ENCODE peak calls at places on chromosomes 7 and 10, in eight cellular contexts. L is fibroblast of mammary gland; K is adipocyte; W is CD4-positive, CD25-positive, alpha-beta regulatory T cell; P is CD8-positive, alpha-beta T cell; J is uterus; M is epithelial cell of esophagus; Y is breast epithelium. B is an unnamed sample.

GRCh38 chr10:49608166-49608758 is 1.8 kb upstream of the SLC18A3 start:
- DNase-seq in L (no peak), K (no peak), W (no peak), P (no peak), J (no peak), M (no peak), Y (no peak), B (no peak)

GRCh38 chr10:84156768-84157167 is 16.8 kb upstream of the GPR15LG start:
- DNase-seq in L (peak; percentile 47), K (peak; percentile 4), W (no peak), P (peak; percentile 17), J (no peak), M (peak; percentile 36), Y (no peak), B (peak; percentile 88)

GRCh38 chr10:72229261-72230251 is 13.5 kb upstream of the ASCC1 start:
- DNase-seq in L (peak; percentile 49), K (peak; percentile 42), W (no peak), P (no peak), J (no peak), M (peak; percentile 14), Y (no peak), B (no peak)

GRCh38 chr10:75254739-75255138 is 19.0 kb upstream of the COMTD1 start:
- DNase-seq in L (no peak), K (no peak), W (no peak), P (no peak), J (no peak), M (peak; percentile 38), Y (no peak), B (no peak)

GRCh38 chr7:15228891-15229290 is 326.3 kb upstream of the DGKB start:
- DNase-seq in L (peak; percentile 6), K (no peak), W (no peak), P (no peak), J (no peak), M (no peak), Y (no peak), B (no peak)

GRCh38 chr7:53218730-53219504 is 183.5 kb downstream of the POM121L12 start:
- DNase-seq in L (no peak), K (no peak), W (no peak), P (no peak), J (no peak), M (no peak), Y (no peak), B (peak; percentile 13)

GRCh38 chr7:41147651-41148360 is 555.1 kb downstream of the INHBA start:
- DNase-seq in L (peak; percentile 55), K (peak; percentile 48), W (no peak), P (no peak), J (peak; percentile 50), M (peak; percentile 60), Y (no peak), B (no peak)

GRCh38 chr7:128304212-128304611 is 39.5 kb downstream of the RBM28 start:
- DNase-seq in L (no peak), K (no peak), W (no peak), P (no peak), J (no peak), M (peak; percentile 48), Y (no peak), B (peak; percentile 42)

GRCh38 chr7:33623267-33623666 is 282.1 kb upstream of the BMPER start:
- DNase-seq in L (peak; percentile 6), K (no peak), W (no peak), P (no peak), J (no peak), M (no peak), Y (no peak), B (no peak)

GRCh38 chr10:126075009-126075408 is 178.6 kb downstream of the FANK1 start:
- DNase-seq in L (no peak), K (no peak), W (no peak), P (no peak), J (no peak), M (peak; percentile 94), Y (no peak), B (peak; percentile 47)

GRCh38 chr10:82576093-82576492 is 701.1 kb downstream of the NRG3 start:
- DNase-seq in L (no peak), K (no peak), W (no peak), P (no peak), J (no peak), M (no peak), Y (no peak), B (no peak)

GRCh38 chr7:131087756-131088658 is 239.7 kb upstream of the MKLN1 start:
- DNase-seq in L (peak; percentile 23), K (no peak), W (no peak), P (no peak), J (no peak), M (no peak), Y (no peak), B (peak; percentile 27)

GRCh38 chr10:28661035-28661434 is 16.3 kb upstream of the BAMBI start:
- DNase-seq in L (peak; percentile 87), K (peak; percentile 86), W (no peak), P (no peak), J (no peak), M (peak; percentile 80), Y (no peak), B (peak; percentile 89)

GRCh38 chr7:5214236-5214635 is 24.2 kb downstream of the WIPI2 start:
- DNase-seq in L (no peak), K (no peak), W (no peak), P (no peak), J (no peak), M (no peak), Y (no peak), B (no peak)

GRCh38 chr7:10412426-10413019 is 561.1 kb upstream of the PHF14 start:
- DNase-seq in L (peak; percentile 34), K (peak; percentile 51), W (peak; percentile 25), P (no peak), J (no peak), M (peak; percentile 56), Y (no peak), B (peak; percentile 19)

GRCh38 chr10:93746844-93747284 is 10.9 kb upstream of the LGI1 start:
- DNase-seq in L (peak; percentile 83), K (peak; percentile 98), W (peak; percentile 29), P (no peak), J (no peak), M (peak; percentile 95), Y (no peak), B (peak; percentile 99)

GRCh38 chr10:110777661-110778060 is 94.1 kb upstream of the PDCD4 start:
- DNase-seq in L (no peak), K (no peak), W (no peak), P (no peak), J (no peak), M (no peak), Y (no peak), B (no peak)

GRCh38 chr7:5211730-5212482 is 21.9 kb downstream of the WIPI2 start:
- DNase-seq in L (no peak), K (no peak), W (no peak), P (no peak), J (no peak), M (no peak), Y (no peak), B (no peak)

GRCh38 chr10:12981570-12981969 is 19.9 kb downstream of the CCDC3 start:
- DNase-seq in L (peak; percentile 61), K (peak; percentile 45), W (no peak), P (no peak), J (no peak), M (peak; percentile 89), Y (no peak), B (peak; percentile 8)

DNA sequence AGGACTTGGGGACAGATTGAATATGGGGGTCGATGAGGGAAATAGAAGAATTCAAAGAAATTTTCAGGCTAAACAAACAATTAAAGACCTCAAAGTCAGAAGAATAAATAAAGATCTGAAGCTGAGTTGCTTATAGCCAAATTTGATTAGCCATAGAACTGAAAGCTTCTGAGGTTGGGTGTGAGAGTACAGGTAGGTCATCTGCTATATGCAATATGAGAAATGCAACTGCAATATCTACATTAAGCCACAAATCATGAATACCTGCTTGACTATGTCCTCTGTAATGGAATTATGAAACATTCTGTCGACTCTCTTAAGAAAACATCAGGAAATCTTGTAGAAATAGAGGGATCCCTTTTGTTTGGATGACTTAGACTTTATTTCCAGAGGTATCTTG is 192.1 kb upstream of the PCDH15 start:
- DNase-seq in L (no peak), K (no peak), W (no peak), P (no peak), J (no peak), M (no peak), Y (no peak), B (no peak)
- H3K4me3 ChIP-seq in L (no peak overlapping the region), K (no peak overlapping the region), W (no peak overlapping the region), P (no peak overlapping the region), J (no peak overlapping the region), M (no peak overlapping the region), Y (no peak overlapping the region), B (no peak overlapping the region)

GRCh38 chr10:68103867-68104255 is 5.4 kb upstream of the MYPN start:
- DNase-seq in L (no peak), K (no peak), W (no peak), P (no peak), J (no peak), M (no peak), Y (no peak), B (peak; percentile 59)

GRCh38 chr10:68103237-68103866 is 5.9 kb upstream of the MYPN start:
- DNase-seq in L (no peak), K (no peak), W (no peak), P (no peak), J (no peak), M (no peak), Y (no peak), B (peak; percentile 66)

GRCh38 chr10:68106656-68107055 is 2.6 kb upstream of the MYPN start:
- DNase-seq in L (peak; percentile 96), K (peak; percentile 74), W (no peak), P (no peak), J (no peak), M (peak; percentile 72), Y (no peak), B (no peak)

GRCh38 chr10:68107651-68108449 is 1.4 kb upstream of the MYPN start:
- DNase-seq in L (no peak), K (no peak), W (no peak), P (no peak), J (no peak), M (no peak), Y (no peak), B (no peak)

GRCh38 chr10:68105820-68106219 is 3.5 kb upstream of the MYPN start:
- DNase-seq in L (peak; percentile 83), K (peak; percentile 83), W (no peak), P (no peak), J (no peak), M (peak; percentile 70), Y (no peak), B (no peak)
- H3K4me3 ChIP-seq in L (peak overlapping the region; percentile 37), K (peak overlapping the region; percentile 2), W (no peak overlapping the region), P (no peak overlapping the region), J (no peak overlapping the region), M (no peak overlapping the region), Y (no peak overlapping the region), B (no peak overlapping the region)

DNA sequence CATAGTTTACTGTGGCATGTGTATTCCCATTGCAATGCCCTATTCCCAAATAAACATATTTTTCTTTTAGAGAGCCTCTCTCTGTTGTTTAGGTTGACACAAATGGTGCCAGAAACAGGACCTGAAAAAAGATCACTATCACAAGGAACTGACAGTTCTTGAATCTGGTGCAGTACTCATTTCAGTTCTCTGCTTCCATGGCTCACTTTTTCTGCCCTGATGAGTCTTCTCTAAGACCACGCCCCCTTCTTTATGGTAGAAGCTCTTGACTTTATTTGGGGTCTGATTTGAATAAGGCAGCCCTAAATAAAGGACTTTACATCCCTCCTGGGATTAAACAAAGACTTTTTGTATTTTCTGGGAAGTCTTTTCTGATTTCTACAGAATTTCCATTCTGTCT is 3.5 kb upstream of the CCDC126 start:
- DNase-seq in L (no peak), K (no peak), W (peak; percentile 4), P (no peak), J (no peak), M (no peak), Y (no peak), B (no peak)
- H3K4me3 ChIP-seq in L (no peak overlapping the region), K (no peak overlapping the region), W (no peak overlapping the region), P (no peak overlapping the region), J (no peak overlapping the region), M (no peak overlapping the region), Y (no peak overlapping the region), B (no peak overlapping the region)

GRCh38 chr10:490891-491571 is 198.4 kb downstream of the DIP2C start:
- DNase-seq in L (peak; percentile 82), K (peak; percentile 19), W (no peak), P (no peak), J (peak; percentile 15), M (peak; percentile 19), Y (no peak), B (peak; percentile 8)
- H3K4me3 ChIP-seq in L (peak overlapping the region; percentile 2), K (peak overlapping the region; percentile 66), W (no peak overlapping the region), P (no peak overlapping the region), J (no peak overlapping the region), M (no peak overlapping the region), Y (no peak overlapping the region), B (no peak overlapping the region)

B was measured in trophoblast cell.